ENCODE peak calls at places on chromosomes 6 and 20, in six cellular contexts. One of them, this sample, is unnamed.

GRCh38 chr6:25794784-25795183 is 37.1 kb downstream of the SLC17A1 start:
- DNase-seq in fibroblast of mammary gland: no peak
- DNase-seq in kidney epithelial cell: no peak
- DNase-seq in body of pancreas: no peak
- DNase-seq in choroid plexus epithelial cell: no peak
- DNase-seq in GM13977: no peak
- DNase-seq in this sample: no peak

GRCh38 chr6:136709429-136709828 is 82.8 kb downstream of the MAP3K5 start:
- DNase-seq in GM13977: no peak
- DNase-seq in choroid plexus epithelial cell: no peak
- DNase-seq in kidney epithelial cell: no peak
- DNase-seq in body of pancreas: no peak
- DNase-seq in fibroblast of mammary gland: no peak
- DNase-seq in this sample: no peak

GRCh38 chr6:149445573-149445972 is 39.2 kb downstream of the ZC3H12D start:
- DNase-seq in body of pancreas: no peak
- DNase-seq in GM13977: no peak
- DNase-seq in kidney epithelial cell: no peak
- DNase-seq in choroid plexus epithelial cell: no peak
- DNase-seq in fibroblast of mammary gland: no peak
- DNase-seq in this sample: no peak

GRCh38 chr6:2173203-2173961 is 72.0 kb downstream of the GMDS start:
- DNase-seq in kidney epithelial cell: no peak
- DNase-seq in choroid plexus epithelial cell: no peak
- DNase-seq in GM13977: no peak
- DNase-seq in body of pancreas: no peak
- DNase-seq in fibroblast of mammary gland: no peak
- DNase-seq in this sample: no peak

GRCh38 chr6:157773248-157773773 is 49.7 kb upstream of the SNX9 start:
- DNase-seq in GM13977: no peak
- DNase-seq in fibroblast of mammary gland: peak; percentile 44
- DNase-seq in body of pancreas: no peak
- DNase-seq in kidney epithelial cell: no peak
- DNase-seq in choroid plexus epithelial cell: no peak
- DNase-seq in this sample: no peak

GRCh38 chr6:137045221-137045789 is 540 bp upstream of the IL20RA start:
- DNase-seq in body of pancreas: no peak
- DNase-seq in GM13977: no peak
- DNase-seq in choroid plexus epithelial cell: no peak
- DNase-seq in fibroblast of mammary gland: no peak
- DNase-seq in kidney epithelial cell: no peak
- DNase-seq in this sample: no peak

GRCh38 chr6:875012-875411 is 182.1 kb upstream of the EXOC2 start:
- DNase-seq in choroid plexus epithelial cell: no peak
- DNase-seq in fibroblast of mammary gland: no peak
- DNase-seq in GM13977: no peak
- DNase-seq in body of pancreas: no peak
- DNase-seq in kidney epithelial cell: no peak
- DNase-seq in this sample: no peak

GRCh38 chr20:33490934-33491656 is 1.2 kb downstream of the CBFA2T2 start:
- DNase-seq in GM13977: no peak
- DNase-seq in kidney epithelial cell: no peak
- DNase-seq in fibroblast of mammary gland: peak; percentile 6
- DNase-seq in body of pancreas: no peak
- DNase-seq in choroid plexus epithelial cell: peak; percentile 7
- DNase-seq in this sample: no peak

GRCh38 chr6:52551483-52552277 is 25.2 kb downstream of the TRAM2 start:
- DNase-seq in body of pancreas: peak; percentile 87
- DNase-seq in choroid plexus epithelial cell: peak; percentile 78
- DNase-seq in GM13977: no peak
- DNase-seq in kidney epithelial cell: peak; percentile 72
- DNase-seq in fibroblast of mammary gland: peak; percentile 79
- DNase-seq in this sample: peak; percentile 83

GRCh38 chr20:23643665-23644064 is 5.9 kb upstream of the CST3 start:
- DNase-seq in choroid plexus epithelial cell: no peak
- DNase-seq in fibroblast of mammary gland: no peak
- DNase-seq in kidney epithelial cell: no peak
- DNase-seq in body of pancreas: no peak
- DNase-seq in GM13977: no peak
- DNase-seq in this sample: no peak

GRCh38 chr6:13304580-13305255 is 23.6 kb downstream of the TBC1D7 start:
- DNase-seq in fibroblast of mammary gland: no peak
- DNase-seq in choroid plexus epithelial cell: peak; percentile 27
- DNase-seq in kidney epithelial cell: no peak
- DNase-seq in GM13977: peak; percentile 63
- DNase-seq in body of pancreas: no peak
- DNase-seq in this sample: no peak

GRCh38 chr20:49219924-49220831 is 962 bp downstream of the DDX27 start:
- DNase-seq in body of pancreas: no peak
- DNase-seq in choroid plexus epithelial cell: no peak
- DNase-seq in GM13977: no peak
- DNase-seq in kidney epithelial cell: no peak
- DNase-seq in fibroblast of mammary gland: no peak
- DNase-seq in this sample: no peak

GRCh38 chr20:43658723-43659419 is 8.0 kb upstream of the MYBL2 start:
- DNase-seq in GM13977: no peak
- DNase-seq in choroid plexus epithelial cell: no peak
- DNase-seq in body of pancreas: no peak
- DNase-seq in fibroblast of mammary gland: no peak
- DNase-seq in kidney epithelial cell: no peak
- DNase-seq in this sample: no peak

GRCh38 chr6:42197574-42198362 is 3.0 kb upstream of the GUCA1B start:
- DNase-seq in body of pancreas: no peak
- DNase-seq in choroid plexus epithelial cell: peak; percentile 46
- DNase-seq in fibroblast of mammary gland: peak; percentile 92
- DNase-seq in kidney epithelial cell: no peak
- DNase-seq in GM13977: no peak
- DNase-seq in this sample: peak; percentile 54

GRCh38 chr20:61913423-61914225 is 152.1 kb downstream of the TAF4 start:
- DNase-seq in choroid plexus epithelial cell: no peak
- DNase-seq in body of pancreas: no peak
- DNase-seq in fibroblast of mammary gland: no peak
- DNase-seq in GM13977: no peak
- DNase-seq in kidney epithelial cell: no peak
- DNase-seq in this sample: no peak

GRCh38 chr20:11411765-11412164 is 505.9 kb upstream of the BTBD3 start:
- DNase-seq in body of pancreas: no peak
- DNase-seq in fibroblast of mammary gland: no peak
- DNase-seq in GM13977: no peak
- DNase-seq in kidney epithelial cell: no peak
- DNase-seq in choroid plexus epithelial cell: no peak
- DNase-seq in this sample: no peak

GRCh38 chr20:45890077-45890996 is 671 bp downstream of the NEURL2 start:
- DNase-seq in choroid plexus epithelial cell: peak; percentile 91
- DNase-seq in kidney epithelial cell: no peak
- DNase-seq in body of pancreas: peak; percentile 89
- DNase-seq in fibroblast of mammary gland: peak; percentile 82
- DNase-seq in GM13977: peak; percentile 73
- DNase-seq in this sample: no peak

GRCh38 chr20:38649275-38649891 is 47.8 kb downstream of the ARHGAP40 start:
- DNase-seq in body of pancreas: peak; percentile 9
- DNase-seq in kidney epithelial cell: no peak
- DNase-seq in fibroblast of mammary gland: peak; percentile 25
- DNase-seq in GM13977: peak; percentile 51
- DNase-seq in choroid plexus epithelial cell: peak; percentile 67
- DNase-seq in this sample: peak; percentile 31

GRCh38 chr20:35277531-35278395 is at the start of gene MMP24OS:
- DNase-seq in fibroblast of mammary gland: peak; percentile 81
- DNase-seq in kidney epithelial cell: no peak
- DNase-seq in body of pancreas: peak; percentile 92
- DNase-seq in choroid plexus epithelial cell: peak; percentile 88
- DNase-seq in GM13977: peak; percentile 96
- DNase-seq in this sample: peak; percentile 86
- TF ChIP-seq CTCF in fibroblast of mammary gland: peak; percentile 16
- TF ChIP-seq CTCF in kidney epithelial cell: peak; percentile 33
- TF ChIP-seq CTCF in body of pancreas: peak; percentile 8
- TF ChIP-seq CTCF in choroid plexus epithelial cell: peak; percentile 33
- TF ChIP-seq CTCF in GM13977: peak; percentile 56
- TF ChIP-seq CTCF in this sample: no peak

GRCh38 chr6:90144396-90144795 is 152.2 kb downstream of the BACH2 start:
- DNase-seq in GM13977: peak; percentile 11
- DNase-seq in fibroblast of mammary gland: no peak
- DNase-seq in kidney epithelial cell: no peak
- DNase-seq in body of pancreas: no peak
- DNase-seq in choroid plexus epithelial cell: no peak
- DNase-seq in this sample: no peak

GRCh38 chr6:90148867-90149266 is 147.8 kb downstream of the BACH2 start:
- DNase-seq in choroid plexus epithelial cell: no peak
- DNase-seq in kidney epithelial cell: no peak
- DNase-seq in GM13977: no peak
- DNase-seq in body of pancreas: no peak
- DNase-seq in fibroblast of mammary gland: no peak
- DNase-seq in this sample: no peak

GRCh38 chr6:90144928-90145520 is 151.6 kb downstream of the BACH2 start:
- DNase-seq in GM13977: no peak
- DNase-seq in choroid plexus epithelial cell: no peak
- DNase-seq in fibroblast of mammary gland: no peak
- DNase-seq in kidney epithelial cell: no peak
- DNase-seq in body of pancreas: no peak
- DNase-seq in this sample: no peak

GRCh38 chr6:90146914-90147668 is 149.6 kb downstream of the BACH2 start:
- DNase-seq in fibroblast of mammary gland: no peak
- DNase-seq in choroid plexus epithelial cell: no peak
- DNase-seq in body of pancreas: no peak
- DNase-seq in kidney epithelial cell: no peak
- DNase-seq in GM13977: no peak
- DNase-seq in this sample: no peak

GRCh38 chr6:90146024-90146423 is 150.6 kb downstream of the BACH2 start:
- DNase-seq in choroid plexus epithelial cell: no peak
- DNase-seq in kidney epithelial cell: no peak
- DNase-seq in fibroblast of mammary gland: no peak
- DNase-seq in GM13977: no peak
- DNase-seq in body of pancreas: no peak
- DNase-seq in this sample: no peak
- TF ChIP-seq CTCF in choroid plexus epithelial cell: no peak
- TF ChIP-seq CTCF in kidney epithelial cell: no peak
- TF ChIP-seq CTCF in fibroblast of mammary gland: no peak
- TF ChIP-seq CTCF in GM13977: no peak
- TF ChIP-seq CTCF in body of pancreas: no peak
- TF ChIP-seq CTCF in this sample: no peak

DNA sequence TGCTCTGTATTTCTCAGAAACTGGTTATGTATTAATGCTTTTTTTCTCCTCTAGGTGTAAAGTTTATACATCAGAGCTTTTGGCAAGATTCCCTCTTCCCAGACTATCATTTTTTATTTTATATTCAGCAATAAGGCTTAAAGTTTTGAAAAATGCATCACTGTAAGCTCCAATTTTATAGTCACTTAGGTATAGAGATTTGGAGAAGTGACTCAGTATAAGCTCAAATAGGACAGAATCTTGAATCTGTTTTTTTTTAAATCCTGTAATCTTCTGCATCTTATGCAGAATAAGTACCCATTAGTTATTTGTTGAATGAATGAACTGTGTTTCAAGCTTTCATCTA is 1.0 kb downstream of the NCOA7 start:
- DNase-seq in fibroblast of mammary gland: no peak
- DNase-seq in choroid plexus epithelial cell: no peak
- DNase-seq in GM13977: no peak
- DNase-seq in kidney epithelial cell: no peak
- DNase-seq in body of pancreas: no peak
- DNase-seq in this sample: no peak
- TF ChIP-seq CTCF in fibroblast of mammary gland: no peak
- TF ChIP-seq CTCF in choroid plexus epithelial cell: no peak
- TF ChIP-seq CTCF in GM13977: no peak
- TF ChIP-seq CTCF in kidney epithelial cell: no peak
- TF ChIP-seq CTCF in body of pancreas: no peak
- TF ChIP-seq CTCF in this sample: no peak

DNA sequence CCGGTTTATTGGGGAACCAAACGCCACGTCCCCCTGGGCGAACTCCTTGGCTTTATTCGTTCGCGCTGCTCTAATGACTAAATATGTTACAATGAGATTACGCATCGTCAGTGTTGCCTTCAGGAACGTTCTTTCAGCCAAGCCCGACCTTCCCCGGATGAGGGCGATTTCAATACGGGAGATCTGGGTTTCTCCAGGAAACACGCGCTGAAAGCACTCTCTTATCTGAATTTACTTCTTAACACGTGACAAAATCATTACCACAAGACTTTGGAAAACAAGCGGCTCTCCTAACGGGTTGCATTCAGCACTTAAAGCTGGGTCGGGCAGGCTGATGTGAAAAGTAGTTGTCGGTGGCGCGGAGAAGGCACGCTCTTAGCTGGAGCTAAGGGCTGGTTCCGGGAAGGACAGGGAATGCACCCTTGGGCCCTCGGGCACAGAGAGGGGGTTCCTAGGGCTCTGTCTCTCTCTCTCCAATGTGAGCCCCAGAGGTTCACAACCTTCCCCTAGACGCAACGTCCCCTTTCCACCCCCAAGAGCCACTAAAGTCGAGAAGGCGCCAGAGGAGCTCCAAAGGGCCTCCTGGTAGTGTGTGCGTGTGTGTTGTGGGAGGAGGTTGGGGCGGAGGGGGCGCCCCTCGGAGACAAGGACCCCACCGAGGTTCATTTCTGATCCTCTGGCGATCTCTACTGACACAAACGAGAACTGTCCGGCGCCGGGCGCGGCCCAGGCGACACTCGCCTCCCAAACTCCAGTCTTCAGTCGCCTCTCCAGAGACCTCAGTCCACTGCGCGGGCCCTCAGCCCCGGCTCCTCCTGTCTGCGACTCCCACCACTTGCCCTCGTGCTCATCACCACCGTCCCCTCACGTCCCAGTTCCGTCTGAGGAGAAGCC is 7.1 kb upstream of the NKX2-2 start:
- DNase-seq in kidney epithelial cell: no peak
- DNase-seq in GM13977: peak; percentile 37
- DNase-seq in body of pancreas: no peak
- DNase-seq in fibroblast of mammary gland: peak; percentile 27
- DNase-seq in choroid plexus epithelial cell: peak; percentile 6
- DNase-seq in this sample: no peak
- TF ChIP-seq CTCF in kidney epithelial cell: no peak
- TF ChIP-seq CTCF in GM13977: no peak
- TF ChIP-seq CTCF in body of pancreas: no peak
- TF ChIP-seq CTCF in fibroblast of mammary gland: no peak
- TF ChIP-seq CTCF in choroid plexus epithelial cell: no peak
- TF ChIP-seq CTCF in this sample: no peak

DNA sequence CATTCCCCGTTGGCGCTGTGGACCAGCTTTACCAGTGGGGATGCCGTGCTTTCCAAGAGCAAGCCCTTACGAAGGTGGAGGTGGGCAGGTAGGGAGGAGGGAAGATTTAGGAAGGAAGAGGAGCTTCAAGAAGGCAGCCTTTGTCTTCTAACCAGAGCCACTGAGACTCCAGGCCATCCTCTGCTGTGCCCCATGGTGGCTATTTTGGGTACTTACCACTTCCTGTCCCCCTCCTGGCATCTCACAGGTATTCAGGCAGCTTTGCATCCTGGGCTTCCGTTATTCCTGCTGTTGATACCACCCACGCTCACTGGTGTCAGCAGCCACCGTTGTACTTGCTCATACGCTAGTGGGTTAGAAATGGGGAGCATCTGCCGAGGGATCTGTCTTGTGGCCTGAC is 22.9 kb downstream of the ERMARD start:
- DNase-seq in kidney epithelial cell: no peak
- DNase-seq in GM13977: no peak
- DNase-seq in choroid plexus epithelial cell: no peak
- DNase-seq in fibroblast of mammary gland: no peak
- DNase-seq in body of pancreas: no peak
- DNase-seq in this sample: no peak
- TF ChIP-seq CTCF in kidney epithelial cell: no peak
- TF ChIP-seq CTCF in GM13977: no peak
- TF ChIP-seq CTCF in choroid plexus epithelial cell: no peak
- TF ChIP-seq CTCF in fibroblast of mammary gland: no peak
- TF ChIP-seq CTCF in body of pancreas: no peak
- TF ChIP-seq CTCF in this sample: no peak